ENCODE peak calls at places on chromosomes 5 and 9, in six cellular contexts. S is adrenal gland, D is esophagus muscularis mucosa, L is glutamatergic neuron, V is cardiac muscle cell, K is Peyer's patch. Y is an unnamed sample.

GRCh38 chr9:27732494-27732893 is 159.2 kb upstream of the C9orf72 start:
- DNase-seq in D (no peak), V (no peak), L (no peak), S (no peak), K (no peak), Y (peak; percentile 34)

GRCh38 chr5:150636391-150637244 is 3.8 kb upstream of the SYNPO start:
- DNase-seq in S (peak; percentile 88), K (no peak), V (peak; percentile 44), D (no peak), L (no peak), Y (no peak)

GRCh38 chr5:62564101-62564500 is 14.5 kb upstream of the LRRC70 start:
- DNase-seq in D (no peak), L (no peak), K (no peak), V (no peak), S (no peak), Y (no peak)

GRCh38 chr5:176538505-176538806 is 1.3 kb upstream of the RNF44 start:
- DNase-seq in V (no peak), K (no peak), D (no peak), L (peak; percentile 58), S (no peak), Y (no peak)

GRCh38 chr9:109447329-109448076 is 50.6 kb downstream of the PTPN3 start:
- DNase-seq in V (no peak), L (no peak), K (no peak), D (no peak), S (no peak), Y (peak; percentile 56)

GRCh38 chr9:116115731-116116353 is 37.7 kb upstream of the PAPPA start:
- DNase-seq in L (no peak), K (no peak), S (no peak), V (no peak), D (no peak), Y (no peak)

GRCh38 chr9:131255731-131256197 is 20.5 kb downstream of the FAM78A start:
- DNase-seq in S (no peak), K (no peak), L (no peak), D (no peak), V (no peak), Y (peak; percentile 33)

GRCh38 chr9:126550891-126551351 is 62.8 kb upstream of the LMX1B start:
- DNase-seq in K (no peak), S (no peak), L (peak; percentile 41), V (no peak), D (no peak), Y (no peak)

GRCh38 chr9:119905706-119906105 is 536.5 kb upstream of the BRINP1 start:
- DNase-seq in K (no peak), V (no peak), L (no peak), D (no peak), S (no peak), Y (no peak)

GRCh38 chr9:76911971-76912370 is 6.1 kb upstream of the PRUNE2 start:
- DNase-seq in S (no peak), V (no peak), L (no peak), K (no peak), D (no peak), Y (no peak)

GRCh38 chr9:89882876-89883275 is 278.1 kb downstream of the GADD45G start:
- DNase-seq in L (no peak), V (no peak), S (no peak), D (peak; percentile 74), K (peak; percentile 3), Y (no peak)

GRCh38 chr5:177980776-177981175 is 15.3 kb downstream of the PROP1 start:
- DNase-seq in V (peak; percentile 35), D (peak; percentile 85), L (no peak), S (no peak), K (peak; percentile 3), Y (no peak)

GRCh38 chr9:96617439-96618185 is 2.0 kb downstream of the CDC14B start:
- DNase-seq in D (no peak), L (peak; percentile 19), K (no peak), V (peak; percentile 34), S (no peak), Y (no peak)

GRCh38 chr5:56019306-56020272 is 24.8 kb upstream of the IL6ST start:
- DNase-seq in L (no peak), V (no peak), K (no peak), S (no peak), D (no peak), Y (no peak)

GRCh38 chr5:122126711-122127385 is 2.5 kb upstream of the ZNF474 start:
- DNase-seq in D (no peak), S (no peak), L (no peak), V (peak; percentile 18), K (no peak), Y (no peak)

GRCh38 chr5:108119123-108119522 is 262.8 kb downstream of the FBXL17 start:
- DNase-seq in S (no peak), D (no peak), K (no peak), V (no peak), L (no peak), Y (no peak)

GRCh38 chr5:135149956-135150723 is 116.1 kb upstream of the PITX1 start:
- DNase-seq in S (no peak), L (no peak), K (no peak), D (no peak), V (no peak), Y (no peak)

GRCh38 chr9:93205045-93205768 is 21.3 kb downstream of the WNK2 start:
- DNase-seq in L (peak; percentile 63), V (peak; percentile 91), K (no peak), S (no peak), D (no peak), Y (peak; percentile 15)

GRCh38 chr5:131988601-131989000 is 22.9 kb downstream of the ACSL6 start:
- DNase-seq in K (no peak), L (no peak), S (no peak), V (no peak), D (no peak), Y (no peak)

GRCh38 chr5:32116574-32117313 is 57.4 kb downstream of the GOLPH3 start:
- DNase-seq in D (no peak), S (no peak), K (no peak), V (no peak), L (no peak), Y (no peak)

GRCh38 chr9:137273095-137273490 is 4.4 kb upstream of the TOR4A start:
- DNase-seq in V (no peak), D (no peak), S (no peak), L (no peak), K (no peak), Y (no peak)

GRCh38 chr5:84255318-84255717 is 129.4 kb downstream of the EDIL3 start:
- DNase-seq in S (no peak), K (no peak), D (no peak), V (no peak), L (no peak), Y (no peak)

GRCh38 chr9:4371108-4371507 is 71.2 kb upstream of the GLIS3 start:
- DNase-seq in D (peak; percentile 90), V (no peak), L (no peak), S (no peak), K (no peak), Y (no peak)

DNA sequence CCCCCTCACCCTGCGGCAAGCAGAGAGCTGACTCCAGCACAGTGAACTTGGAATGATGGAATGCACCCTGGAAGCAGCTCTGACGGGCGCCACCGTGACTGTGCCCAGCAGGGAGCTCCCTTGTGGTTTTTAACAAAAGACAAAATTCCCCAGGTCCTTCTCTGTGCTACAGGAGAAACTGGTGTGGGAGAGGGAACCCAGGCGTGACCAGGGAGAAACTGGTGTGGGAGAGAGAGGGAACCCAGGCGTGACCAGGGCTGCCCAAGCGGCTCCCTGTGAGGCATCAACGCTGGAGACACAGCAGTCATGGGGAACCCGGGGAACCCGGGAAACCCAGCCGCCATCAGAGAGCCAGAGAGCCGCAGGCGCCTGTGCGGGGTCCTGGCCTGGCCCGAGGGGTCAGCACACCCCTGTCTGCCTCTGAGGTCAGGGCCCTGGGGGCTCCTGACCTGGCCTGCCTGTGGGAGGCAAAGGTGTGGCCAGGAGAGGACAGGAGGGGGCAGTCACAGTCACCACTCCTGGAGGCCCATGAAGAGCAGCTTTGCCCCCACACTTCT is 3.1 kb upstream of the AHRR start:
- DNase-seq in S (no peak), D (no peak), L (no peak), K (no peak), V (no peak), Y (peak; percentile 17)
- TF ChIP-seq CTCF in S (no peak), D (no peak), L (no peak), K (no peak), V (no peak), Y (peak; percentile 35)

GRCh38 chr5:8685704-8686103 is 816.8 kb downstream of the MTRR start:
- DNase-seq in L (no peak), D (no peak), S (no peak), K (no peak), V (peak; percentile 18), Y (no peak)
- TF ChIP-seq CTCF in L (no peak), D (no peak), S (no peak), K (no peak), V (no peak), Y (no peak)

DNA sequence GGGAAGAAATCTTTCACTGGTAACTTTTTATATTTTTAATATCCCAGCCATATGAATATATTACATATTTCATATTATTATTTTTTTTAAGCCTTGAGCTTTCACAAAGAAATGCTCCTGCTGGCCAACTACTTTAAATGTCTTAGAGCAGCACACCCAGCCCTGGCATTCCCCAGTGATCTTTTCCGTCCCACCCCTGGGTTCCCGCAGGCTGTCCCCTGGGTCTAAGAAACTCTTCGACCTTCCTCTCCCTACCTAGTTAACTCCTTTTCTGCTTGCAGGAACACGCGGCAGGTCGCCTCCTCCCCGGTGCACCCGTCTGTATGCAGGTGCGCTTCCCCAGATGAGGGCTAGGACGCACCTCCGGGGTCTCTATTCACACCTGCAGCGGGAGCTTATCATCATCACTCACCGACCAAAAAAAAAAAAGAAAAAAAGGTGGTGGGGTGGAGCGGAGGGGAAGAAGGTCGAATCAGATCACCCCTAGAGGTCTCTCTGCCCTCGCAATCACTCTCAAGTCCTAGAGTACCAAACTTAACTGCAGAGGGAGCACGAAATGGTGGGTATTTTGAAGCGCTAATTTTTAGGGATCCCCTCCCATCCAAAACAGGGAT is 696 bp downstream of the ZFP62 start:
- DNase-seq in L (no peak), K (peak; percentile 56), D (peak; percentile 72), S (peak; percentile 23), V (no peak), Y (peak; percentile 68)
- TF ChIP-seq CTCF in L (peak; percentile 8), K (peak; percentile 36), D (no peak), S (no peak), V (no peak), Y (peak; percentile 58)

GRCh38 chr9:114001410-114001685 is 76.8 kb downstream of the AMBP start:
- DNase-seq in K (no peak), V (no peak), D (no peak), S (no peak), L (no peak), Y (no peak)
- TF ChIP-seq CTCF in K (no peak), V (no peak), D (no peak), S (no peak), L (no peak), Y (no peak)

DNA sequence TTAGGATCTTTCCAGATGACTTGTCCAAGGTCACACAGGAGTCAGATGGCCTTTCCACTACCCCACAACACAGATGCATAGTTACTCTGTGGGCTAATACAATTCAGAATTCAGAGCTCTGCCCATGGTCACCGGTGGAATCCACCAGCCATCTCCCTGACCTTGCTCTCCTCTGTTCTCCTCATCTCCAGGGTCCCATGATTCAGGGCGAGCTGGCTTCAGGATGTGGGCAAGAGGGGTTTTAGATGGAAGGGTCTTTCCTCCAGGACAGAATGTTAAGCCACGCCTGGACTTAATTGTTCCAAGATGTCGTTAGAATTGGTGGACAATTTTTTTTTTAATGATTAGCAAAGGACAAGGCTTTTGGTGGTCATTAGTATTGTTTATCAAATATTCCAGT is 81.7 kb upstream of the LARP1 start:
- DNase-seq in L (no peak), S (no peak), V (no peak), K (no peak), D (no peak), Y (no peak)
- TF ChIP-seq CTCF in L (no peak), S (no peak), V (no peak), K (no peak), D (no peak), Y (no peak)